ENCODE peak calls at places on chromosome 15, in four cellular contexts. M is WTC11, N is SK-N-SH, W is K562. T is an unnamed sample.

GRCh38 chr15:57387644-57388076 is 11.4 kb downstream of the CGNL1 start:
- DNase-seq in M (peak), N (no peak), W (no peak), T (no peak)

GRCh38 chr15:90266061-90266431 is 574 bp downstream of the NGRN start:
- DNase-seq in M (peak), N (peak), W (no peak), T (peak)

GRCh38 chr15:93302080-93302765 is 213.2 kb upstream of the RGMA start:
- DNase-seq in M (no peak), N (no peak), W (no peak), T (no peak)

GRCh38 chr15:29812384-29812694 is 9.9 kb downstream of the TJP1 start:
- DNase-seq in M (no peak), N (no peak), W (no peak), T (no peak)

GRCh38 chr15:41827880-41828746 is at the start of gene JMJD7:
- DNase-seq in M (peak), N (peak), W (peak), T (peak)

GRCh38 chr15:39426552-39427532 is 154.0 kb upstream of the THBS1 start:
- DNase-seq in M (no peak), N (peak), W (no peak), T (no peak)

GRCh38 chr15:73388256-73388781 is 19.6 kb upstream of the HCN4 start:
- DNase-seq in M (peak), N (no peak), W (no peak), T (no peak)

GRCh38 chr15:91849749-91850161 is 3.8 kb upstream of the SLCO3A1 start:
- DNase-seq in M (no peak), N (peak), W (no peak), T (no peak)

DNA sequence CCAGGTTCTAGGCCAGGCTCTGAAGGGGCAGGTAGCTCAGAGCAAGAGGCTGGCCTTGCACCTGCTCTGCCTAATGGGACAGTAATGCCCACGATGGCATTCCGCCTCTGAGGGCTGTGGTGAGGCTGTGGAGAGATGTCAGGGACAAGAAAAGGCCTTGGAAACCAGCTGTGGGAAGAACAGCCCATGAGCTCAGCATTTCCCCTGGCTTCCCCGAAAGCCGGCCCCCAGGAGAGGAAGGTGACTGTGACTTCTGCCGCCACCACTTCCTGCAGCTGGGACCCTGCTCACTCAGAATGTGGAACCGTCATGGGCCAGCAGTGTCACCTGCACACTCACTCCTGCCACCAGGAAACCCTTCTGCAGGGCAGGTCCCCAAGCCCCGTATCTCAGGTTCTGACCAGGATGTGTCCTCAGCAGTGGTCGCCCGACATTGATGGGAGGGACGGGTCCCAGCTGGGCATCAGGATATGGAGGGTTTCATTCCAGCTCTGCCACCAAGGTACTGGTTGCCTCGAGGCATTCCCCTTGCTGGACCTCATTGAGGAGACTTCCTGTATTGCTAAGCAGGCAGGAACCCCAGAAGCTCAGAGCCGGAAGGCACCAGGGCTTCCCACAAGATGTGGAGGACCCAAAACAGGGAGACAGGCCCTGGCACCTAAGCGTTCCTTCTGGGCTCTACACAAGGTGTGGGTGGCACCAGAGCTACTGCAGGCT is 30.7 kb downstream of the SEMA7A start:
- DNase-seq in M (no peak), N (no peak), W (no peak), T (no peak)
- TF ChIP-seq TEAD4 in M (no peak), N (no peak), W (no peak), T (no peak)

DNA sequence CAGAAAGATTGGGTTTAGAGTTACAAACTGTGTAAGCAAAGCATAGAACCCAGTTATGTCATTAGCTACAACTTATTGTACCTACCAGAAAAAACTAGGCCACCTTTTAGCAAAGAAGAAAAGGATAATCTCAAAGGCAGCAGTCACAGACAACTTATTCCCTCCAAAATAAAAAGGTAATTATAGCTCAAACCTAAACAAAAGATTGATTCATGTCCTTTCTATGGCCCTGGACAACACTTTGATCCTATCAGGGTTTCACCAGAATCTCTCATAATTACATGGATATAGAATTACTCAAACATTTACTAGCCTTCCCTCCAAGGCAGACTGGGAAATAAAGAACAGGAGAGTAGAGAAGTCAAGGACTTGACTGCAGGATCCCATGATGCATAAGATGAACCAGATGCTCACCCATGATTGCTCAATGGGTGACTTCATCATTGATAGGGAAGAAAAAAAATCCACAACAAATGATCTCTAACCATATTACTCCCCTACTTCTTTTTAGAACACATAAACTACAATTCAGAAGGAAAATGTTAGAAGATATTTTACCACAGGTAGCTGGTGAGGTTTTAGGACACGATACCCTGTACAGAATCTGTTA is 17.4 kb downstream of the DET1 start:
- DNase-seq in M (no peak), N (no peak), W (no peak), T (no peak)
- TF ChIP-seq TEAD4 in M (no peak), N (no peak), W (no peak), T (no peak)

GRCh38 chr15:68578960-68579935 is at the start of gene CORO2B:
- DNase-seq in M (peak), N (peak), W (no peak), T (no peak)
- TF ChIP-seq TEAD4 in M (no peak), N (no peak), W (no peak), T (no peak)

GRCh38 chr15:95296626-95297025 is 1033.9 kb upstream of the NR2F2 start:
- DNase-seq in M (no peak), N (no peak), W (no peak), T (no peak)
- TF ChIP-seq TEAD4 in M (no peak), N (no peak), W (no peak), T (no peak)

GRCh38 chr15:40770147-40770721 is 454 bp downstream of the C15orf62 start:
- DNase-seq in M (no peak), N (peak), W (no peak), T (no peak)

GRCh38 chr15:40767838-40768491 is 1.8 kb upstream of the C15orf62 start:
- DNase-seq in M (no peak), N (no peak), W (no peak), T (no peak)

GRCh38 chr15:40771242-40771641 is 1.5 kb downstream of the C15orf62 start:
- DNase-seq in M (no peak), N (no peak), W (no peak), T (no peak)

GRCh38 chr15:40768492-40769309 is 1.1 kb upstream of the C15orf62 start:
- DNase-seq in M (no peak), N (peak), W (no peak), T (no peak)

GRCh38 chr15:40769310-40770146 is at the start of gene C15orf62:
- DNase-seq in M (no peak), N (peak), W (no peak), T (no peak)
- TF ChIP-seq TEAD4 in M (no peak), N (no peak), W (no peak), T (no peak)

DNA sequence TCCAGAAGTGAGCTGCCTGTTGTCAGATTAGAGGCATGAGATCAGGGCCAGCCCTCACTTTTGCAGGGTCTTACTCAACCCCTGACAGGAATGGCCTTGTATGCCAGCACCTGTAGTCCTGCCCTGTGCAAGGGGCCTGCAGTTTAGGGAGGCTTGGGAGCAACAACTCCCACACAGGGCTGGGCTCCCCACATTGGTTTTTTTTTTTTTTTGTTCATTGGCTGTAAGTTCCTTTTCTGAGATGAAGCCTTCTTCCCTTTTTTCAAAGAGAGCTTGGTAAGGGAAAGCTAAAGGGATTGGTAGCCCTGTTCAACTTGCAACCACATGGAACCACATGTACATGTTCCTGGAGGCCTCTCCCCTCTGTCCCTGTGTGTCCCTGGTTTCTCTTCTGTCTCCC is 46.4 kb downstream of the TNFAIP8L3 start:
- DNase-seq in M (no peak), N (no peak), W (no peak), T (no peak)
- TF ChIP-seq TEAD4 in M (no peak), N (no peak), W (no peak), T (no peak)

GRCh38 chr15:56244237-56244810 is 645 bp upstream of the RFX7 start:
- DNase-seq in M (peak), N (peak), W (peak), T (no peak)

GRCh38 chr15:56243117-56243773 is 434 bp downstream of the RFX7 start:
- DNase-seq in M (peak), N (peak), W (peak), T (no peak)

GRCh38 chr15:56245871-56246814 is 2.5 kb upstream of the RFX7 start:
- DNase-seq in M (peak), N (peak), W (peak), T (no peak)

GRCh38 chr15:56243774-56244236 is at the start of gene RFX7:
- DNase-seq in M (peak), N (peak), W (peak), T (no peak)

GRCh38 chr15:56244811-56245576 is 1.3 kb upstream of the RFX7 start:
- DNase-seq in M (no peak), N (no peak), W (peak), T (no peak)
- TF ChIP-seq TEAD4 in M (no peak), N (no peak), W (no peak), T (no peak)